ENCODE peak calls at places on chromosomes 4 and X, in five cellular contexts. T, C, F, Z and H are unnamed samples.

GRCh38 chr4:762211-763190 is 56.9 kb downstream of the PCGF3 start:
- DNase-seq in T (no peak), F (peak; percentile 58), Z (no peak), C (no peak), H (no peak)

GRCh38 chr4:186840771-186841301 is 117.2 kb upstream of the FAT1 start:
- DNase-seq in T (no peak), C (peak; percentile 18), F (no peak), Z (no peak), H (no peak)

GRCh38 chr4:131644619-131645018 is 1504.5 kb upstream of the PCDH10 start:
- DNase-seq in F (peak; percentile 3), T (no peak), Z (no peak), C (no peak), H (peak; percentile 65)

GRCh38 chrX:24002792-24003191 is 24.2 kb downstream of the KLHL15 start:
- DNase-seq in F (no peak), T (no peak), C (no peak), Z (no peak), H (no peak)

GRCh38 chr4:20463176-20463430 is 211.4 kb downstream of the SLIT2 start:
- DNase-seq in C (no peak), F (no peak), Z (no peak), T (no peak), H (no peak)

GRCh38 chr4:126851391-126851790 is 781.4 kb upstream of the INTU start:
- DNase-seq in T (no peak), Z (no peak), C (no peak), F (no peak), H (no peak)

GRCh38 chr4:6332042-6332668 is 62.5 kb downstream of the WFS1 start:
- DNase-seq in F (no peak), T (peak; percentile 13), Z (no peak), C (peak; percentile 66), H (peak; percentile 82)

GRCh38 chr4:146072381-146072780 is 103.1 kb upstream of the LSM6 start:
- DNase-seq in C (no peak), F (no peak), T (no peak), Z (no peak), H (no peak)

GRCh38 chrX:112868586-112868985 is 28.0 kb upstream of the AMOT start:
- DNase-seq in T (no peak), F (no peak), Z (no peak), C (no peak), H (no peak)

GRCh38 chr4:101306225-101306624 is 41.1 kb downstream of the PPP3CA start:
- DNase-seq in F (no peak), C (no peak), T (no peak), Z (no peak), H (no peak)

GRCh38 chr4:71260544-71260943 is 78.3 kb upstream of the SLC4A4 start:
- DNase-seq in F (no peak), T (no peak), Z (no peak), C (no peak), H (no peak)

GRCh38 chr4:10554694-10555093 is 97.5 kb upstream of the ZNF518B start:
- DNase-seq in C (peak; percentile 60), F (peak; percentile 38), T (peak; percentile 8), Z (peak; percentile 31), H (peak; percentile 56)

GRCh38 chrX:44157858-44158257 is 184.7 kb upstream of the NDP start:
- DNase-seq in Z (no peak), F (no peak), C (no peak), T (no peak), H (no peak)

GRCh38 chr4:36065274-36065871 is 178.9 kb downstream of the ARAP2 start:
- DNase-seq in T (no peak), F (no peak), C (no peak), Z (no peak), H (no peak)

GRCh38 chrX:40552768-40553167 is 28.0 kb upstream of the ATP6AP2 start:
- DNase-seq in F (no peak), T (peak; percentile 15), C (no peak), Z (no peak), H (no peak)

GRCh38 chrX:154016366-154017076 is 3.2 kb downstream of the IRAK1 start:
- DNase-seq in Z (no peak), T (no peak), F (no peak), C (no peak), H (no peak)

GRCh38 chr4:98994474-98995182 is 893 bp upstream of the METAP1 start:
- DNase-seq in Z (no peak), C (no peak), F (peak; percentile 45), T (no peak), H (no peak)

GRCh38 chr4:114264877-114265291 is 285.4 kb upstream of the ARSJ start:
- DNase-seq in C (no peak), Z (no peak), F (peak; percentile 1), T (no peak), H (no peak)

GRCh38 chr4:3780347-3781171 is 14.4 kb downstream of the ADRA2C start:
- DNase-seq in T (no peak), C (peak; percentile 32), Z (no peak), F (peak; percentile 90), H (no peak)

GRCh38 chr4:26410385-26411293 is 79.6 kb downstream of the CCKAR start:
- DNase-seq in Z (peak; percentile 44), C (peak; percentile 15), T (peak; percentile 8), F (peak; percentile 44), H (no peak)

GRCh38 chr4:92334716-92335350 is 31.1 kb downstream of the GRID2 start:
- DNase-seq in F (no peak), C (no peak), Z (no peak), T (no peak), H (no peak)

GRCh38 chr4:87912164-87913004 is 63.1 kb upstream of the SPP1 start:
- DNase-seq in Z (no peak), T (no peak), C (no peak), F (peak; percentile 29), H (no peak)

GRCh38 chrX:49999048-49999447 is 76.7 kb downstream of the CLCN5 start:
- DNase-seq in F (no peak), C (no peak), Z (no peak), T (no peak), H (no peak)

GRCh38 chr4:176492648-176493302 is 173.0 kb downstream of the SPCS3 start:
- DNase-seq in C (no peak), Z (peak; percentile 77), F (no peak), T (no peak), H (no peak)

GRCh38 chr4:104860227-104861123 is 286.2 kb upstream of the TET2 start:
- DNase-seq in F (peak; percentile 62), Z (peak; percentile 72), C (peak; percentile 25), T (peak; percentile 33), H (peak; percentile 54)
- TF ChIP-seq ESRRA in F (no peak), Z (no peak), C (no peak), T (no peak), H (no peak)

DNA sequence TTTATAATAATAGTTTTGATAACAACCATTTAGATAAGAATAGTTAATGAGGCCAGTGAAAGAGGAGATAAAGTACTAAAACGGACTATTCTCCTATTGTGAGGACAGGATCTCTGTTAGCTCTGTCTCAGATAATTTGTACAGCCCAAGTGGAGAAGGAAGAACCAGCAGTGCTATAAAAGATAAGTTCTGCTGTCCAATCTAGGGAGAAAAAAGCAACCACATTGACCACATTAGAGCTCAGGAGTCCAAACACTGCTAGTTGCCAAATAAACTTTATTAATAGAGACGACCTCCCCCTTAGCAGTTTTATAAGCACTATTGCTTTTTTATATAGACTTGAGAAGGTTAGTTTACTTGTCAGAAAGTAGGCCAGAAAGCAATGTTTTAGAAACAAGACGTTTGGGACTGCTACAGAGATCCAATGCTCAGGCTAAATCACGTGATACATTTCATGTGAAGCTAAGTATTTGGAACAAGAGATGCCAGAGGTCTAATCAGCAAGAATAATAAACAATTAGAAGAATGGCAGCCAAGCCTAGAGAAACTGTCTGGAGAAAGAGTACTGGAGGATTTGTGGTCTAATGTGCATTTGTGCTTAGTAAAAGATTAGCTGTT is 15.9 kb downstream of the IL15 start:
- DNase-seq in Z (no peak), C (no peak), F (no peak), T (no peak), H (no peak)
- TF ChIP-seq ESRRA in Z (no peak), C (no peak), F (no peak), T (no peak), H (no peak)

DNA sequence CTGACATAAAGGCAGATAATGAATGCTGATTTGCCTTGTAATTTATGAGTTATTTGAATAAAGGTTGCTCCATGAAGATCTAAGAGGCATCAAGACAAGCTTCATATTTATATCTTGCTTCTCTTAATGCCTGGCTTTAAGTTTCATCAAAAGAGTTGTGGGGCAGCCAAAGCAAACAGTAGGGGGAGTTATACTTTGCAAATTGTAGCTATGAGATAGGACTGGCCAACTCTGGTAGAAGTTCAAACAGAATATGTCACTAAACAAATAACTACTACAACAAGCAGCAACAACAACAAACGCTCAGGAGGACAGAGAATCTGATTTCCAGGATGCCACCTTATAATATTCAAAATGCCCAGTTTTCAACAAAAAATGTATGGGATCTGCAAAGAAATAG is 69.1 kb upstream of the PLAC1 start:
- DNase-seq in T (peak; percentile 38), F (peak; percentile 30), Z (no peak), C (no peak), H (no peak)
- TF ChIP-seq ESRRA in T (no peak), F (no peak), Z (no peak), C (no peak), H (no peak)

DNA sequence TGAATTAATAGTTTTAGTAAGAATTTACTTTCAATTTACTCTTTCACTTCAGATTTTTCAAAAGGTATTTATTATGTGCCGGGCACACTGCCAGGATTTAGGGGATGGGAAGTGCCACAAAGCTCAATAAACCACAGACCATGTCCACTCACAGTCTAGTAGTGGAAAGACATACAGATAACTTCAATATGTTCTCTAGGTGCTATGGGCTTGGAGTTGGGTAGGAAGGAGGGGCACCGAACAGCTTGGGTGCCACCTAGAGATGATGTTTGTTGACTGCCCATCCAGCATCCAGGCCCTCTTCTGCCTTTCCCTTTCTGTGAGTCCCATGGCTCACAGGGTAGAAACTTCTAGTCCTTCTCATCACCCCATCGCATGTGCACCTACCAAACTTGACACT is 17.8 kb downstream of the MFAP3L start:
- DNase-seq in Z (no peak), F (no peak), T (peak; percentile 6), C (no peak), H (no peak)
- TF ChIP-seq ESRRA in Z (no peak), F (no peak), T (no peak), C (no peak), H (no peak)